ENCODE peak calls at places on chromosomes 7 and 10, in five cellular contexts. W is lower leg skin; D is type B pancreatic cell; C is amniotic epithelial cell; B is activated CD8-positive, alpha-beta memory T cell treated with anti-CD3 and anti-CD28 coated beads for 4 hours. P is an unnamed sample.

GRCh38 chr7:101118856-101119255 is 8.0 kb upstream of the SERPINE1 start:
- DNase-seq in D (no peak), W (no peak), C (no peak), B (no peak), P (no peak)

GRCh38 chr7:106367018-106367420 is 82.2 kb upstream of the NAMPT start:
- DNase-seq in C (peak; percentile 60), W (no peak), D (no peak), B (no peak), P (no peak)

GRCh38 chr7:92904292-92905131 is 68.1 kb upstream of the CDK6 start:
- DNase-seq in B (peak; percentile 83), C (peak; percentile 97), W (peak; percentile 81), D (no peak), P (peak; percentile 90)

GRCh38 chr10:26946103-26946907 is 85.5 kb upstream of the ABI1 start:
- DNase-seq in D (no peak), C (no peak), W (peak; percentile 84), B (no peak), P (no peak)

GRCh38 chr10:94129393-94130130 is 135.8 kb downstream of the PLCE1 start:
- DNase-seq in B (no peak), W (no peak), D (no peak), C (peak; percentile 79), P (peak; percentile 67)

GRCh38 chr7:113015038-113015645 is 71.5 kb downstream of the GPR85 start:
- DNase-seq in C (peak; percentile 43), W (no peak), D (no peak), B (no peak), P (peak; percentile 27)

GRCh38 chr10:62373995-62374861 is at the start of gene ZNF365:
- DNase-seq in D (peak; percentile 73), C (peak; percentile 34), W (no peak), B (no peak), P (peak; percentile 16)

GRCh38 chr10:127267442-127267841 is 71.1 kb upstream of the INSYN2A start:
- DNase-seq in W (no peak), B (no peak), C (no peak), D (no peak), P (no peak)

GRCh38 chr7:16914771-16915170 is 33.0 kb upstream of the AGR3 start:
- DNase-seq in W (no peak), C (no peak), B (no peak), D (no peak), P (no peak)

GRCh38 chr7:74482629-74483401 is 29.1 kb downstream of the GTF2IRD1 start:
- DNase-seq in C (peak; percentile 99), B (no peak), D (no peak), W (no peak), P (peak; percentile 95)

GRCh38 chr10:104349623-104350142 is 4.0 kb upstream of the CFAP58 start:
- DNase-seq in C (peak; percentile 92), B (no peak), W (no peak), D (no peak), P (peak; percentile 82)

GRCh38 chr10:128522551-128523289 is 396.5 kb upstream of the MKI67 start:
- DNase-seq in B (no peak), W (peak; percentile 63), C (no peak), D (no peak), P (no peak)

GRCh38 chr7:90629306-90629918 is 33.3 kb downstream of the CDK14 start:
- DNase-seq in B (no peak), W (no peak), D (no peak), C (peak; percentile 61), P (peak; percentile 75)

GRCh38 chr7:126001344-126001743 is 1071.7 kb upstream of the POT1 start:
- DNase-seq in W (no peak), C (no peak), B (no peak), D (no peak), P (no peak)

GRCh38 chr10:46560952-46561351 is 4.5 kb upstream of the GPRIN2 start:
- DNase-seq in W (peak; percentile 79), C (no peak), B (no peak), D (peak; percentile 58), P (no peak)

GRCh38 chr10:64733980-64734379 is 1212.8 kb downstream of the REEP3 start:
- DNase-seq in C (no peak), W (no peak), D (no peak), B (no peak), P (peak; percentile 53)